ENCODE peak calls at places on chromosomes 12 and 14, in four cellular contexts. I is HepG2, G is H1, R is GM12878. K is an unnamed sample.

GRCh38 chr14:85817430-85817829 is 287.5 kb downstream of the FLRT2 start:
- DNase-seq in I (no peak), G (no peak), R (no peak), K (no peak)

GRCh38 chr12:54419088-54419887 is at the start of gene ITGA5:
- DNase-seq in R (no peak), I (no peak), G (peak; percentile 76), K (peak; percentile 73)

GRCh38 chr14:90295870-90296516 is 35.7 kb downstream of the NRDE2 start:
- DNase-seq in R (no peak), G (no peak), I (no peak), K (no peak)

GRCh38 chr12:132277374-132277801 is 52.0 kb downstream of the GALNT9 start:
- DNase-seq in G (no peak), R (no peak), I (no peak), K (no peak)

GRCh38 chr12:68477906-68478305 is 132.8 kb upstream of the RAP1B start:
- DNase-seq in I (no peak), G (no peak), R (no peak), K (no peak)

GRCh38 chr12:76111209-76111749 is 26.8 kb upstream of the NAP1L1 start:
- DNase-seq in I (no peak), G (no peak), R (no peak), K (no peak)

GRCh38 chr12:95582230-95583058 is 31.2 kb upstream of the USP44 start:
- DNase-seq in I (peak; percentile 37), G (no peak), R (no peak), K (peak; percentile 20)

GRCh38 chr14:81942071-81942470 is 408.4 kb upstream of the SEL1L start:
- DNase-seq in G (no peak), I (no peak), R (no peak), K (no peak)

GRCh38 chr14:74148705-74149104 is 63.9 kb downstream of the LIN52 start:
- DNase-seq in I (no peak), G (no peak), R (no peak), K (no peak)

GRCh38 chr14:68286667-68287066 is 467.1 kb downstream of the RAD51B start:
- DNase-seq in G (no peak), R (no peak), I (no peak), K (no peak)

GRCh38 chr12:107512391-107512790 is 173.2 kb upstream of the PWP1 start:
- DNase-seq in R (no peak), G (no peak), I (no peak), K (no peak)

GRCh38 chr14:99318091-99318958 is 46.3 kb upstream of the BCL11B start:
- DNase-seq in I (peak; percentile 29), G (peak; percentile 46), R (no peak), K (no peak)

GRCh38 chr14:92473261-92473946 is 40.2 kb upstream of the RIN3 start:
- DNase-seq in G (peak; percentile 29), I (peak; percentile 72), R (no peak), K (no peak)

GRCh38 chr14:92472860-92473259 is 40.7 kb upstream of the RIN3 start:
- DNase-seq in G (peak; percentile 27), R (no peak), I (no peak), K (no peak)

GRCh38 chr14:92475451-92476187 is 38.0 kb upstream of the RIN3 start:
- DNase-seq in R (no peak), G (peak; percentile 14), I (peak; percentile 41), K (no peak)

GRCh38 chr14:92475037-92475436 is 38.5 kb upstream of the RIN3 start:
- DNase-seq in G (no peak), R (no peak), I (no peak), K (no peak)

DNA sequence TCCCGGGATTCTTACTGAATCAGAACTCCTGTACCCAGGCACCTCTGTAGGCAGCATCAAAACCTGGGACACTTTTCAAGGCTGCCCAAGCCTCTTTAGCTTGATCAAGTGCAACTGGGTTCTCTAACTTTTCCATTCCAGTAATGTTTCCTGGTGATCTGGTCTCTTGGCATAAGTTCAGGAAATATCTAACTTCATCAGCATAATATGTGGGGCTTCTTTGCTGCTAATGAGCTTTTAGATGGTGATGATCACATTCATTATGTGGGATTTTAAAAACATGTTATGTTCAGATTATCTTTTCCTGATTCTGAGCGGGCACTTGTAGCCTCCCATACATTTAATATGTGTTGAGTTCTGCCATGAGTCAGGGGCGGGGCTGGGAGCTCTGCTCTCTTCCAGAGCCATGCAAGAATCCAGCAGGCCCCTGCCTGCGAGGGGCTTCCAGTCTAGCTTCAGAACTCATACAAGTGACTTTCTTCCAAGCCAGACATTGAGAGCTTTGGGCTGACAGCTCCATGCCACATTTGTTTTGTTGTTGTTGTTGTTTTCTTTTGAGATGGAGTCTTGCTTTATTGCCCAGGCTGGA is 39.5 kb upstream of the RIN3 start:
- DNase-seq in G (peak; percentile 26), R (no peak), I (no peak), K (no peak)
- TF ChIP-seq SUZ12 in G (no peak), R (no peak), I (no peak), K (no peak)

GRCh38 chr14:24639270-24639669 is 5.3 kb upstream of the GZMB start:
- DNase-seq in R (no peak), G (no peak), I (no peak), K (no peak)
- TF ChIP-seq SP1 in R (no peak), G (no peak), I (no peak), K (no peak)

GRCh38 chr14:96824283-96824682 is 27.1 kb downstream of the VRK1 start:
- DNase-seq in R (no peak), G (no peak), I (no peak), K (no peak)
- TF ChIP-seq SUZ12 in R (no peak), G (no peak), I (no peak), K (no peak)

GRCh38 chr12:26428420-26428819 is 233.0 kb downstream of the SSPN start:
- DNase-seq in G (no peak), I (no peak), R (no peak), K (no peak)

GRCh38 chr12:26434299-26434915 is 239.0 kb downstream of the SSPN start:
- DNase-seq in I (peak; percentile 48), R (no peak), G (no peak), K (peak; percentile 67)

GRCh38 chr12:26435005-26435404 is 239.6 kb downstream of the SSPN start:
- DNase-seq in R (no peak), G (no peak), I (no peak), K (no peak)

GRCh38 chr12:26429070-26429691 is 233.8 kb downstream of the SSPN start:
- DNase-seq in R (no peak), I (peak; percentile 83), G (no peak), K (no peak)

DNA sequence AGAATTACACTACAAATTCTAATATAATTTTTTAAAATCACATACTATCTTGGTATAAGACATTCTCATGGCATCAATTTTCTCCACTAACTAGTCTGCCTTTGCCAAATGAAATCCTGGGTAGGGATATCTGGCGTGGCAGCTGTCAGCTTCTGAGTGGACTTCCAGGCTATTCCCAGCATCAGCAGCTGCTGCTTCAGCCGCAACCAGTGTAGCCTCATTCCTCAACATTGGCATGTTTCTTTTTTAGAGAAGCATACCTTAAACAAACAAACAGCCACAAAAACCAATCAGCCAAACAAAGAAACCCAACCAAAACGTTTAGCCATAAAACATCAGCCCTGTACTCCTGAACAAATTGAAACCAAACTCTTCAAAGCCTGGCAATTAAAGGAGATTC is 235.8 kb downstream of the SSPN start:
- DNase-seq in R (no peak), G (no peak), I (no peak), K (no peak)
- TF ChIP-seq SP1 in R (no peak), G (no peak), I (no peak), K (no peak)

K was measured in HEK293T.